ENCODE peak calls at places on chromosomes 4 and X, in four cellular contexts. B is H1, W is K562, P is SK-N-SH. L is an unnamed sample.

GRCh38 chr4:38526412-38526811 is 137.6 kb upstream of the KLF3 start:
- DNase-seq in B (no peak), W (no peak), P (no peak), L (no peak)

GRCh38 chrX:71482228-71482958 is 50.5 kb upstream of the OGT start:
- DNase-seq in B (no peak), W (no peak), P (no peak), L (no peak)

GRCh38 chrX:48589482-48590162 is 7.7 kb upstream of the WDR13 start:
- DNase-seq in B (no peak), W (peak), P (no peak), L (no peak)

GRCh38 chr4:164815711-164816110 is 61.3 kb upstream of the APELA start:
- DNase-seq in B (no peak), W (no peak), P (no peak), L (no peak)

GRCh38 chrX:41922125-41922521 is 1.2 kb downstream of the CASK start:
- DNase-seq in B (no peak), W (no peak), P (peak), L (no peak)

GRCh38 chr4:113683143-113683542 is 78.4 kb downstream of the CAMK2D start:
- DNase-seq in B (no peak), W (no peak), P (no peak), L (peak)

GRCh38 chr4:110823251-110823650 is 200.4 kb upstream of the PITX2 start:
- DNase-seq in B (no peak), W (no peak), P (no peak), L (no peak)

GRCh38 chr4:22072726-22073125 is 124.2 kb upstream of the KCNIP4 start:
- DNase-seq in B (no peak), W (no peak), P (no peak), L (no peak)

GRCh38 chr4:31803511-31804195 is 1083.5 kb downstream of the PCDH7 start:
- DNase-seq in B (no peak), W (no peak), P (no peak), L (no peak)

GRCh38 chr4:15756361-15756861 is 21.7 kb upstream of the CD38 start:
- DNase-seq in B (no peak), W (peak), P (no peak), L (peak)

GRCh38 chr4:15250021-15250441 is 177.8 kb upstream of the C1QTNF7 start:
- DNase-seq in B (no peak), W (no peak), P (no peak), L (no peak)

GRCh38 chrX:103329991-103330390 is at the start of gene TCEAL7:
- DNase-seq in B (no peak), W (no peak), P (peak), L (no peak)

GRCh38 chr4:10083861-10084641 is 32.5 kb downstream of the WDR1 start:
- DNase-seq in B (no peak), W (no peak), P (peak), L (no peak)

GRCh38 chr4:84708406-84709135 is 125.6 kb downstream of the CDS1 start:
- DNase-seq in B (no peak), W (no peak), P (no peak), L (no peak)

GRCh38 chrX:29145316-29145715 is 558.1 kb downstream of the IL1RAPL1 start:
- DNase-seq in B (no peak), W (no peak), P (no peak), L (no peak)

GRCh38 chr4:168877779-168878491 is 132.1 kb downstream of the CBR4 start:
- DNase-seq in B (no peak), W (no peak), P (peak), L (no peak)

GRCh38 chrX:31603411-31604120 is 531.7 kb upstream of the FTHL17 start:
- DNase-seq in B (no peak), W (no peak), P (no peak), L (no peak)

GRCh38 chr4:151408380-151408629 is 671 bp upstream of the FHIP1A start:
- DNase-seq in B (no peak), W (no peak), P (no peak), L (no peak)

GRCh38 chr4:11426716-11427115 is 2.0 kb downstream of the HS3ST1 start:
- DNase-seq in B (no peak), W (no peak), P (no peak), L (no peak)

GRCh38 chr4:174061026-174061425 is 222.4 kb downstream of the FBXO8 start:
- DNase-seq in B (no peak), W (no peak), P (no peak), L (no peak)

GRCh38 chr4:107453987-107454386 is 266.0 kb downstream of the PAPSS1 start:
- DNase-seq in B (no peak), W (no peak), P (no peak), L (no peak)

GRCh38 chrX:48468693-48469691 is 1.1 kb downstream of the SLC38A5 start:
- DNase-seq in B (no peak), W (peak), P (no peak), L (no peak)

GRCh38 chrX:129686422-129686948 is 31.7 kb upstream of the APLN start:
- DNase-seq in B (no peak), W (no peak), P (no peak), L (no peak)

GRCh38 chrX:2500091-2500680 is 590 bp downstream of the DHRSX start:
- DNase-seq in B (no peak), W (peak), P (peak), L (no peak)

GRCh38 chr4:147498031-147498700 is 17.3 kb downstream of the EDNRA start:
- DNase-seq in B (no peak), W (no peak), P (no peak), L (no peak)

GRCh38 chr4:31156221-31156620 is 436.1 kb downstream of the PCDH7 start:
- DNase-seq in B (no peak), W (no peak), P (no peak), L (no peak)

GRCh38 chrX:44035576-44035975 is 62.4 kb upstream of the NDP start:
- DNase-seq in B (no peak), W (no peak), P (no peak), L (no peak)

GRCh38 chr4:113043591-113043990 is 5.9 kb upstream of the ANK2 start:
- DNase-seq in B (no peak), W (no peak), P (no peak), L (no peak)

GRCh38 chr4:140807491-140808257 is 51.5 kb upstream of the TBC1D9 start:
- DNase-seq in B (no peak), W (no peak), P (no peak), L (peak)

GRCh38 chr4:39975488-39976089 is 2.1 kb downstream of the PDS5A start:
- DNase-seq in B (no peak), W (no peak), P (no peak), L (no peak)

GRCh38 chr4:125677665-125678307 is 363.0 kb downstream of the FAT4 start:
- DNase-seq in B (no peak), W (no peak), P (no peak), L (no peak)

GRCh38 chr4:152100378-152101201 is 339.8 kb upstream of the GATB start:
- DNase-seq in B (no peak), W (no peak), P (no peak), L (no peak)

GRCh38 chr4:91567594-91567993 is 736.2 kb upstream of the GRID2 start:
- DNase-seq in B (no peak), W (no peak), P (no peak), L (no peak)

GRCh38 chrX:31266172-31267076 is 194.6 kb upstream of the FTHL17 start:
- DNase-seq in B (no peak), W (peak), P (peak), L (no peak)

GRCh38 chrX:9873360-9873759 is 87.1 kb downstream of the SHROOM2 start:
- DNase-seq in B (no peak), W (no peak), P (no peak), L (no peak)

GRCh38 chrX:9871871-9872270 is 85.6 kb downstream of the SHROOM2 start:
- DNase-seq in B (no peak), W (no peak), P (no peak), L (no peak)

GRCh38 chrX:9875801-9876200 is 89.6 kb downstream of the SHROOM2 start:
- DNase-seq in B (no peak), W (no peak), P (no peak), L (no peak)

GRCh38 chrX:9874483-9874882 is 88.3 kb downstream of the SHROOM2 start:
- DNase-seq in B (no peak), W (no peak), P (no peak), L (no peak)

GRCh38 chrX:9873952-9874351 is 87.7 kb downstream of the SHROOM2 start:
- DNase-seq in B (no peak), W (peak), P (peak), L (no peak)
- TF ChIP-seq NRF1 in B (no peak), W (no peak), P (no peak), L (no peak)

DNA sequence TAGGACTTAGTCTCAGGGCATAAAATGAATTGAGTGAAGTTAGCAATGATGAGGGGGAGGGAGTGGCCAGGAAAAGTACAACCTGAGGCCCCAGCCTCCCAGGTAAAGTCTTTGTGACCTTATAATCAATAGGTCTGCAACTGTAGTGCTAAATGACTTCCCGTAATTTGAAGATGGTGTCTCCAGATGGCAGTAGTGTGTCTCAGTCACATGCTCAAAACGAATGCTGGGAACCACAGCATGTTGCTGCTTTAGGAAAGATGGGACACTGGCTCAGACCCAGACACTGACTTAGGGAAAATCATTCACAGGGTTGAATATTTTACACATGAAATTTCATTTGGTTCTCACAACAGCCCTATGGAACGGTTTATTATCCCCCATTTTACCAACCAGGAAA is 10.3 kb downstream of the SRPX2 start:
- DNase-seq in B (no peak), W (peak), P (peak), L (no peak)
- TF ChIP-seq CTCF in B (no peak), W (no peak), P (peak), L (peak)

DNA sequence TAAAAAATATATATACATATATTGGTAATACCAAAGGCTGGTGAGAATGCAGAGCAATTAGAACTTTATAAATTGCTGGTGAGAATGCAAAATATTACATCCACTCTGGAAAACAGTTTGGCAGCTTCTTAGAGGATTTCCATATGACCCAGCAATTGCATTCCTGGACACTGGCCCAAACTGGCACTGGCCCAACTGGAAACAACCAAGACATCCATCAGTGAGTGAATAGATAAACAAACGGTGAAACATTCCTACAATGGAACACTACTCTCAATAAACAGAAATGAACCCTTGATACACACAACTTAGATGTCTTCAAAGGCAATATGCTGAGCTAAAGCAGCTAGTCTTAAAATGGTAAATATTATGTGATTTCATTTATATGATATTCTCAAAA is 524.2 kb downstream of the IQCM start:
- DNase-seq in B (no peak), W (no peak), P (no peak), L (no peak)
- TF ChIP-seq NRF1 in B (no peak), W (no peak), P (no peak), L (no peak)

DNA sequence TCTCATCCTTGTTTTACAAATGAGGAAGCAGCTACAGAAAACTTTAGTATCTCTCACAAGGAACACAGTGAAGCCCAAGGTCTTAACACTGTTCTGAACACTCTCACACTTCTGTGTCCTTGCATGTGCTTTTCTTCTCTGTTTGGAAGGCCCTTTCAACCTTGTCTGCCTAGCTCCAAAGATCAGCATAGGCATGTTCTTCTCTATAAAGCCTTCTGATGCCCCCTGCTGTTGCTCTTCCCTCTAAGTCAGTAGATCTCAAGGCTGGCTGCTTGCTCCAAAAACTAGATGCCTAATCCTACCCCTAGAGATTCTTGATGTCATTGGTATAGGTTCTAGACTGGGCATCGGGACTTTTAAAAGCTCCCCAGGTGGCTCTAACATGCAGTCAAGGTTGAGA is 5.9 kb downstream of the APOO start:
- DNase-seq in B (no peak), W (peak), P (peak), L (peak)
- TF ChIP-seq CTCF in B (no peak), W (peak), P (peak), L (peak)

GRCh38 chrX:132858018-132858417 is 100.4 kb downstream of the HS6ST2 start:
- DNase-seq in B (no peak), W (no peak), P (no peak), L (no peak)

GRCh38 chrX:132861076-132861475 is 97.4 kb downstream of the HS6ST2 start:
- DNase-seq in B (no peak), W (no peak), P (no peak), L (no peak)

GRCh38 chrX:132855760-132856341 is 102.6 kb downstream of the HS6ST2 start:
- DNase-seq in B (no peak), W (no peak), P (no peak), L (no peak)

GRCh38 chrX:132860200-132860599 is 98.2 kb downstream of the HS6ST2 start:
- DNase-seq in B (no peak), W (no peak), P (no peak), L (no peak)
- TF ChIP-seq NRF1 in B (no peak), W (no peak), P (no peak), L (no peak)

DNA sequence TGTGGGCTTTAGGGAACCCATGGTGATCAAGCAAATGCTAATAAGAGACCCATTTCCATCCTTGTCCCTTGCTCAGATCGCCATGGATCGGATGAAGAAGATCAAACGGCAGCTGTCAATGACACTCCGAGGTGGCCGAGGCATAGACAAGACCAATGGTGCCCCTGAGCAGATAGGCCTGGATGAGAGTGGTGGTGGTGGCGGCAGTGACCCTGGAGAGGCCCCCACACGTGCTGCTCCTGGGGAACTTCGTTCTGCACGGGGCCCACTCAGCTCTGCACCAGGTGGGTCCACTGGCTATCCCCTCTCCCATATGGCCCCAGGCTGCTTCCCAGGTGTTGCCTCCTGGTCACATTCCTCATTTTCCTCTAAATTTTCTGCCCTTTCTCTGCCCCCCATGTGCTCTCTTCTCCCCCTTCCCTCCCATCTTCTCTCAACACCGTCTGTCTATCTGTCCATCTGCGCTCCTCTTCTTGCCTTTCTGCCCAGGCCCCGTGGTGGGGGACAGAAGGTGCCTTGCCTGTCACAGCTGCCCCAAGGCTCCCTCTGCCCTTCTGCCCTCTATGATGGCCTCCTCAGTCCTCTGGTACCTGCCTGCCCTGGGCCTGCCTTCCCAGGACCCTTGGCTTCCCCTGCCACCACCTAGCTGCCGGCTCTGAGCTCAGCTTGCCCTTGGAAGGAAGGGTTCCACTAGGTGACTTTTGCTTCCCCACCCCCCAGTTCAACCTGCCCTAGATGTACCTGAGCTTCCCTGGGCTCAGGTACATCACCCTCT is 5.2 kb downstream of the CDK16 start:
- DNase-seq in B (no peak), W (no peak), P (no peak), L (no peak)
- TF ChIP-seq CTCF in B (no peak), W (no peak), P (no peak), L (no peak)

GRCh38 chrX:125394449-125394848 is 74.8 kb downstream of the TEX13C start:
- DNase-seq in B (no peak), W (no peak), P (no peak), L (no peak)
- TF ChIP-seq NRF1 in B (no peak), W (no peak), P (no peak), L (no peak)

DNA sequence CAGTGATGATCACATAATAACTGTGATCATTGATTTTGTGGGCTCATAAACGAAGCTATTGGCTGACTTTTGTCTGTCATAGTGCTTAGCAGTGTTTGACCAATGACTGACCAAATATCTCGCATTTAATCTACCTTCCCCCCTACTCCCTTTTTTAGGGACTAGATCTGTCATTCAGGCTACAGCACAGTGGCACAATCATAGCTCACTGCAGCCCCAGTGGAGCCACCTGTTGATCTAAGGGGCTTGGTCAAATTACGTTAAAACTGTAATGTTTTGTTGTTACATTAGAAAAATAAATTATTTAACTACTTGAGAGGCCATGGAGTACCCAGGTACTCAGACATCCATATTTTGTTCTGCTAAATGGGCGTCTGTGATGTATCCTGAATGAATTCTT is 1.5 kb downstream of the FUNDC2 start:
- DNase-seq in B (no peak), W (peak), P (no peak), L (no peak)
- TF ChIP-seq CTCF in B (no peak), W (no peak), P (no peak), L (peak)

GRCh38 chrX:110417128-110417527 is 58.5 kb downstream of the RTL9 start:
- DNase-seq in B (no peak), W (no peak), P (peak), L (no peak)

GRCh38 chrX:110415440-110416167 is 57.0 kb downstream of the RTL9 start:
- DNase-seq in B (no peak), W (no peak), P (no peak), L (no peak)

GRCh38 chrX:110420771-110421498 is 62.3 kb downstream of the RTL9 start:
- DNase-seq in B (no peak), W (peak), P (no peak), L (no peak)

GRCh38 chrX:110418857-110419249 is 60.2 kb downstream of the RTL9 start:
- DNase-seq in B (no peak), W (no peak), P (no peak), L (no peak)

GRCh38 chrX:110418220-110418856 is 59.7 kb downstream of the RTL9 start:
- DNase-seq in B (no peak), W (peak), P (peak), L (no peak)
- TF ChIP-seq NRF1 in B (no peak), W (no peak), P (no peak), L (no peak)

GRCh38 chr4:176036585-176037205 is 28.9 kb upstream of the WDR17 start:
- DNase-seq in B (no peak), W (no peak), P (no peak), L (no peak)

GRCh38 chr4:176031927-176032326 is 33.7 kb upstream of the WDR17 start:
- DNase-seq in B (no peak), W (no peak), P (no peak), L (no peak)

GRCh38 chr4:176032454-176032853 is 33.2 kb upstream of the WDR17 start:
- DNase-seq in B (no peak), W (no peak), P (no peak), L (no peak)

GRCh38 chr4:176034936-176035335 is 30.7 kb upstream of the WDR17 start:
- DNase-seq in B (no peak), W (no peak), P (no peak), L (no peak)

GRCh38 chr4:176034498-176034897 is 31.1 kb upstream of the WDR17 start:
- DNase-seq in B (no peak), W (peak), P (peak), L (no peak)
- TF ChIP-seq CTCF in B (no peak), W (no peak), P (peak), L (peak)

L was measured in GM12878.